ENCODE peak calls at places on chromosomes 5 and 9, in ten cellular contexts. K is ELR; J is cardiac muscle cell; Y is stimulated activated CD8-positive, alpha-beta memory T cell treated with anti-CD3 and anti-CD28 coated beads, Interleukin-7, amount 100 ng/mL, for 1 hour; B is stimulated activated CD4-positive, alpha-beta T cell treated with anti-CD3 and anti-CD28 coated beads, Interleukin-15, amount 100 ng/mL, for 24 hours; S is C1 segment of cervical spinal cord; I is T-helper 2 cell; F is T follicular helper cell; Z is GF-D8; Q is Calu3. G is an unnamed sample.

GRCh38 chr5:64147849-64148441 is 17.7 kb upstream of the RNF180 start:
- DNase-seq in K (peak), J (peak), Y (no peak), B (peak), S (peak), I (no peak), F (no peak), Z (no peak), Q (peak), G (peak)

GRCh38 chr5:33170414-33170813 is 270.4 kb upstream of the TARS1 start:
- DNase-seq in K (peak), J (peak), Y (no peak), B (no peak), S (no peak), I (no peak), F (no peak), Z (no peak), Q (no peak), G (no peak)

GRCh38 chr9:88396836-88397577 is 8.8 kb downstream of the SPIN1 start:
- DNase-seq in K (peak), J (peak), Y (no peak), B (no peak), S (no peak), I (no peak), F (no peak), Z (no peak), Q (no peak), G (no peak)

GRCh38 chr9:34396276-34397214 is 19.8 kb upstream of the MYORG start:
- DNase-seq in K (no peak), J (no peak), Y (no peak), B (no peak), S (no peak), I (no peak), F (no peak), Z (no peak), Q (no peak), G (no peak)

GRCh38 chr9:33952066-33952465 is 96.6 kb downstream of the UBAP2 start:
- DNase-seq in K (no peak), J (no peak), Y (no peak), B (no peak), S (no peak), I (no peak), F (no peak), Z (peak), Q (no peak), G (no peak)

GRCh38 chr5:14871084-14871572 is 450 bp downstream of the ANKH start:
- DNase-seq in K (peak), J (no peak), Y (peak), B (peak), S (peak), I (peak), F (no peak), Z (no peak), Q (peak), G (peak)

GRCh38 chr5:122880749-122881148 is 35.3 kb downstream of the SNX24 start:
- DNase-seq in K (peak), J (peak), Y (no peak), B (peak), S (no peak), I (no peak), F (no peak), Z (no peak), Q (no peak), G (no peak)

GRCh38 chr5:102778478-102778877 is 23.4 kb downstream of the PAM start:
- DNase-seq in K (peak), J (peak), Y (no peak), B (no peak), S (no peak), I (no peak), F (no peak), Z (no peak), Q (no peak), G (no peak)

GRCh38 chr5:132856011-132856410 is 10.3 kb downstream of the GDF9 start:
- DNase-seq in K (no peak), J (no peak), Y (no peak), B (no peak), S (no peak), I (no peak), F (no peak), Z (no peak), Q (no peak), G (no peak)

GRCh38 chr5:11719888-11720481 is 184.3 kb downstream of the CTNND2 start:
- DNase-seq in K (peak), J (no peak), Y (no peak), B (peak), S (peak), I (no peak), F (no peak), Z (peak), Q (peak), G (peak)

GRCh38 chr5:153960269-153961215 is 78.2 kb downstream of the FAM114A2 start:
- DNase-seq in K (no peak), J (peak), Y (peak), B (peak), S (no peak), I (no peak), F (no peak), Z (no peak), Q (no peak), G (no peak)

GRCh38 chr9:15522130-15522755 is 11.5 kb upstream of the PSIP1 start:
- DNase-seq in K (no peak), J (no peak), Y (no peak), B (no peak), S (no peak), I (no peak), F (no peak), Z (no peak), Q (no peak), G (no peak)

GRCh38 chr5:83815661-83816060 is 95.0 kb upstream of the HAPLN1 start:
- DNase-seq in K (no peak), J (no peak), Y (no peak), B (no peak), S (no peak), I (no peak), F (no peak), Z (no peak), Q (no peak), G (no peak)

GRCh38 chr5:81371354-81371876 is 22.5 kb downstream of the ACOT12 start:
- DNase-seq in K (no peak), J (no peak), Y (no peak), B (no peak), S (no peak), I (no peak), F (no peak), Z (no peak), Q (no peak), G (peak)

GRCh38 chr9:111064160-111064733 is 26.0 kb upstream of the LPAR1 start:
- DNase-seq in K (no peak), J (no peak), Y (no peak), B (no peak), S (no peak), I (no peak), F (no peak), Z (no peak), Q (no peak), G (no peak)

GRCh38 chr5:111645303-111645838 is 111.6 kb downstream of the NREP start:
- DNase-seq in K (no peak), J (no peak), Y (no peak), B (no peak), S (no peak), I (no peak), F (no peak), Z (no peak), Q (no peak), G (no peak)

GRCh38 chr9:124298646-124299235 is 41.0 kb downstream of the NEK6 start:
- DNase-seq in K (no peak), J (no peak), Y (no peak), B (no peak), S (no peak), I (no peak), F (no peak), Z (no peak), Q (no peak), G (no peak)

GRCh38 chr5:39811381-39811780 is 386.6 kb upstream of the DAB2 start:
- DNase-seq in K (peak), J (no peak), Y (no peak), B (no peak), S (no peak), I (no peak), F (no peak), Z (no peak), Q (no peak), G (no peak)

GRCh38 chr9:134314039-134314949 is 12.0 kb upstream of the RXRA start:
- DNase-seq in K (no peak), J (no peak), Y (no peak), B (no peak), S (no peak), I (no peak), F (no peak), Z (no peak), Q (no peak), G (no peak)

GRCh38 chr5:150172147-150172546 is 5.6 kb downstream of the CDX1 start:
- DNase-seq in K (peak), J (peak), Y (no peak), B (no peak), S (no peak), I (no peak), F (no peak), Z (no peak), Q (no peak), G (no peak)

GRCh38 chr9:133333011-133333410 is 3.0 kb downstream of the SURF6 start:
- DNase-seq in K (no peak), J (no peak), Y (no peak), B (no peak), S (no peak), I (no peak), F (no peak), Z (no peak), Q (no peak), G (no peak)

GRCh38 chr9:101365181-101365580 is 19.6 kb downstream of the BAAT start:
- DNase-seq in K (peak), J (peak), Y (no peak), B (no peak), S (no peak), I (no peak), F (no peak), Z (no peak), Q (no peak), G (no peak)

GRCh38 chr9:135761150-135761844 is 59.3 kb downstream of the KCNT1 start:
- DNase-seq in K (no peak), J (no peak), Y (no peak), B (no peak), S (no peak), I (no peak), F (no peak), Z (no peak), Q (no peak), G (no peak)

GRCh38 chr5:144484124-144484897 is 313.6 kb downstream of the KCTD16 start:
- DNase-seq in K (peak), J (no peak), Y (no peak), B (no peak), S (no peak), I (no peak), F (no peak), Z (no peak), Q (no peak), G (no peak)

GRCh38 chr9:95102001-95102433 is 215.5 kb downstream of the FANCC start:
- DNase-seq in K (no peak), J (no peak), Y (no peak), B (no peak), S (no peak), I (no peak), F (no peak), Z (no peak), Q (no peak), G (no peak)

GRCh38 chr5:93359296-93359957 is 221.6 kb downstream of the NR2F1-AS1 start:
- DNase-seq in K (peak), J (peak), Y (no peak), B (no peak), S (no peak), I (no peak), F (no peak), Z (no peak), Q (peak), G (peak)

GRCh38 chr5:127586811-127587210 is 62.1 kb upstream of the CTXN3 start:
- DNase-seq in K (no peak), J (no peak), Y (no peak), B (no peak), S (no peak), I (no peak), F (no peak), Z (no peak), Q (no peak), G (no peak)

GRCh38 chr9:129671519-129671918 is 6.1 kb downstream of the PRRX2 start:
- DNase-seq in K (no peak), J (no peak), Y (no peak), B (peak), S (no peak), I (no peak), F (no peak), Z (no peak), Q (no peak), G (no peak)

GRCh38 chr9:63859475-63860215 is 1425.4 kb downstream of the FOXD4L5 start:
- DNase-seq in K (peak), J (peak), Y (no peak), B (no peak), S (no peak), I (no peak), F (no peak), Z (no peak), Q (no peak), G (no peak)

GRCh38 chr5:119515192-119515591 is 62.9 kb downstream of the HSD17B4 start:
- DNase-seq in K (peak), J (peak), Y (no peak), B (no peak), S (no peak), I (no peak), F (no peak), Z (no peak), Q (no peak), G (no peak)

GRCh38 chr9:79809931-79810330 is 238.2 kb downstream of the TLE4 start:
- DNase-seq in K (peak), J (peak), Y (no peak), B (no peak), S (no peak), I (no peak), F (no peak), Z (no peak), Q (no peak), G (no peak)

GRCh38 chr5:27011274-27011673 is 27.1 kb downstream of the CDH9 start:
- DNase-seq in K (no peak), J (no peak), Y (no peak), B (no peak), S (no peak), I (no peak), F (no peak), Z (no peak), Q (no peak), G (no peak)

GRCh38 chr9:128394404-128395168 is 23.4 kb downstream of the URM1 start:
- DNase-seq in K (peak), J (no peak), Y (no peak), B (no peak), S (peak), I (no peak), F (no peak), Z (no peak), Q (no peak), G (no peak)

GRCh38 chr9:77712533-77713130 is 64.5 kb upstream of the GNA14 start:
- DNase-seq in K (peak), J (peak), Y (no peak), B (peak), S (no peak), I (no peak), F (no peak), Z (peak), Q (no peak), G (no peak)

GRCh38 chr9:133536080-133536479 is 1.6 kb downstream of the ADAMTSL2 start:
- DNase-seq in K (no peak), J (no peak), Y (no peak), B (no peak), S (no peak), I (no peak), F (no peak), Z (no peak), Q (no peak), G (no peak)